ENCODE peak calls at places on chromosome 2, in eight cellular contexts. Y, V, E, U, B, I, N and G are unnamed samples.

GRCh38 chr2:237258146-237258545 is 155.8 kb downstream of the COL6A3 start:
- DNase-seq in B (no peak), V (no peak), N (peak), E (no peak), U (no peak), Y (no peak), I (no peak), G (no peak)

GRCh38 chr2:20675701-20676352 is 8.9 kb downstream of the GDF7 start:
- DNase-seq in B (no peak), Y (no peak), N (peak), E (no peak), I (no peak), V (no peak), U (no peak), G (no peak)

GRCh38 chr2:54522624-54523281 is 66.6 kb downstream of the SPTBN1 start:
- DNase-seq in I (peak), V (peak), Y (no peak), B (peak), U (no peak), N (peak), E (peak), G (peak)

GRCh38 chr2:59021786-59022185 is 780.7 kb upstream of the FANCL start:
- DNase-seq in I (no peak), B (no peak), N (no peak), E (no peak), V (no peak), U (no peak), Y (no peak), G (no peak)

GRCh38 chr2:43010428-43011141 is 215.8 kb downstream of the ZFP36L2 start:
- DNase-seq in U (no peak), E (no peak), B (no peak), V (no peak), Y (no peak), N (no peak), I (no peak), G (no peak)

GRCh38 chr2:121831841-121832240 is 76.4 kb downstream of the TSN start:
- DNase-seq in Y (no peak), V (peak), U (no peak), I (no peak), B (no peak), N (no peak), E (no peak), G (no peak)

GRCh38 chr2:20235655-20236302 is 10.8 kb upstream of the SDC1 start:
- DNase-seq in E (no peak), I (no peak), B (no peak), V (no peak), N (no peak), Y (no peak), U (no peak), G (no peak)

GRCh38 chr2:62711832-62712494 is 6.5 kb downstream of the EHBP1 start:
- DNase-seq in E (no peak), N (no peak), U (no peak), I (no peak), Y (no peak), B (no peak), V (no peak), G (no peak)

GRCh38 chr2:160261731-160262130 is 61.7 kb upstream of the ITGB6 start:
- DNase-seq in N (no peak), U (no peak), Y (no peak), E (no peak), V (no peak), B (no peak), I (no peak), G (no peak)

GRCh38 chr2:50444286-50444685 is 587.6 kb downstream of the NRXN1 start:
- DNase-seq in I (no peak), Y (no peak), B (no peak), V (no peak), N (peak), E (peak), U (no peak), G (no peak)

GRCh38 chr2:234341332-234341985 is 155.4 kb downstream of the ARL4C start:
- DNase-seq in U (no peak), B (no peak), E (no peak), I (no peak), V (no peak), Y (peak), N (peak), G (no peak)

GRCh38 chr2:202508686-202509085 is 126.1 kb upstream of the FAM117B start:
- DNase-seq in N (no peak), E (no peak), B (no peak), I (no peak), U (no peak), Y (peak), V (no peak), G (no peak)

GRCh38 chr2:43129676-43130547 is 96.5 kb downstream of the ZFP36L2 start:
- DNase-seq in U (no peak), N (no peak), E (no peak), I (no peak), V (peak), B (peak), Y (no peak), G (no peak)

GRCh38 chr2:203553784-203554183 is 18.7 kb upstream of the RAPH1 start:
- DNase-seq in N (no peak), I (no peak), U (no peak), V (no peak), B (no peak), E (no peak), Y (no peak), G (no peak)

GRCh38 chr2:197806317-197806633 is 1.9 kb downstream of the PLCL1 start:
- DNase-seq in V (no peak), B (no peak), I (no peak), N (no peak), U (no peak), Y (no peak), E (no peak), G (no peak)

GRCh38 chr2:158034198-158034831 is 67.4 kb upstream of the UPP2 start:
- DNase-seq in N (peak), U (no peak), Y (peak), E (peak), I (no peak), B (no peak), V (no peak), G (no peak)

GRCh38 chr2:213806125-213806726 is 522.0 kb downstream of the SPAG16 start:
- DNase-seq in N (peak), Y (peak), I (no peak), B (no peak), U (no peak), V (no peak), E (peak), G (peak)

GRCh38 chr2:83972123-83972522 is 487.0 kb downstream of the SUCLG1 start:
- DNase-seq in V (no peak), N (peak), E (no peak), Y (no peak), U (no peak), I (no peak), B (no peak), G (no peak)

GRCh38 chr2:28387082-28387960 is 5.3 kb upstream of the FOSL2 start:
- DNase-seq in N (no peak), E (no peak), I (no peak), V (no peak), B (no peak), Y (no peak), U (no peak), G (no peak)